ENCODE peak calls at places on chromosomes 12 and 14, in five cellular contexts. One of them, this sample, is unnamed.

GRCh38 chr14:22613091-22613695 is 15.1 kb downstream of the ABHD4 start:
- DNase-seq in DMS153: no peak
- DNase-seq in GM12865: no peak
- DNase-seq in activated CD4-positive, alpha-beta T cell treated with anti-CD3 and anti-CD28 coated beads, Interleukin-2, amount 50 U/mL, for 1 hour: no peak
- DNase-seq in RCC 7860: no peak
- DNase-seq in this sample: no peak

GRCh38 chr14:24673059-24673458 is 39.1 kb upstream of the GZMB start:
- DNase-seq in DMS153: no peak
- DNase-seq in GM12865: peak; percentile 81
- DNase-seq in activated CD4-positive, alpha-beta T cell treated with anti-CD3 and anti-CD28 coated beads, Interleukin-2, amount 50 U/mL, for 1 hour: no peak
- DNase-seq in RCC 7860: no peak
- DNase-seq in this sample: no peak

GRCh38 chr14:104140463-104141331 is 2.3 kb downstream of the KIF26A start:
- DNase-seq in DMS153: no peak
- DNase-seq in GM12865: no peak
- DNase-seq in activated CD4-positive, alpha-beta T cell treated with anti-CD3 and anti-CD28 coated beads, Interleukin-2, amount 50 U/mL, for 1 hour: no peak
- DNase-seq in RCC 7860: no peak
- DNase-seq in this sample: no peak

GRCh38 chr14:71538949-71539659 is 393.1 kb upstream of the RGS6 start:
- DNase-seq in DMS153: no peak
- DNase-seq in GM12865: no peak
- DNase-seq in activated CD4-positive, alpha-beta T cell treated with anti-CD3 and anti-CD28 coated beads, Interleukin-2, amount 50 U/mL, for 1 hour: no peak
- DNase-seq in RCC 7860: no peak
- DNase-seq in this sample: no peak

GRCh38 chr14:24147761-24148428 is 597 bp downstream of the RNF31 start:
- DNase-seq in DMS153: no peak
- DNase-seq in GM12865: no peak
- DNase-seq in activated CD4-positive, alpha-beta T cell treated with anti-CD3 and anti-CD28 coated beads, Interleukin-2, amount 50 U/mL, for 1 hour: no peak
- DNase-seq in RCC 7860: no peak
- DNase-seq in this sample: peak; percentile 48

GRCh38 chr12:132476038-132476414 is 13.9 kb upstream of the FBRSL1 start:
- DNase-seq in DMS153: no peak
- DNase-seq in GM12865: no peak
- DNase-seq in activated CD4-positive, alpha-beta T cell treated with anti-CD3 and anti-CD28 coated beads, Interleukin-2, amount 50 U/mL, for 1 hour: no peak
- DNase-seq in RCC 7860: no peak
- DNase-seq in this sample: no peak

GRCh38 chr12:122308811-122309210 is 42.5 kb upstream of the VPS33A start:
- DNase-seq in DMS153: no peak
- DNase-seq in GM12865: no peak
- DNase-seq in activated CD4-positive, alpha-beta T cell treated with anti-CD3 and anti-CD28 coated beads, Interleukin-2, amount 50 U/mL, for 1 hour: no peak
- DNase-seq in RCC 7860: no peak
- DNase-seq in this sample: no peak

GRCh38 chr12:88361493-88361892 is 218.8 kb downstream of the KITLG start:
- DNase-seq in DMS153: no peak
- DNase-seq in GM12865: no peak
- DNase-seq in activated CD4-positive, alpha-beta T cell treated with anti-CD3 and anti-CD28 coated beads, Interleukin-2, amount 50 U/mL, for 1 hour: no peak
- DNase-seq in RCC 7860: peak; percentile 55
- DNase-seq in this sample: no peak

GRCh38 chr12:106072751-106073150 is 66.0 kb downstream of the NUAK1 start:
- DNase-seq in DMS153: no peak
- DNase-seq in GM12865: no peak
- DNase-seq in activated CD4-positive, alpha-beta T cell treated with anti-CD3 and anti-CD28 coated beads, Interleukin-2, amount 50 U/mL, for 1 hour: no peak
- DNase-seq in RCC 7860: no peak
- DNase-seq in this sample: no peak

GRCh38 chr12:100020370-100020769 is 35.6 kb upstream of the ANKS1B start:
- DNase-seq in DMS153: no peak
- DNase-seq in GM12865: no peak
- DNase-seq in activated CD4-positive, alpha-beta T cell treated with anti-CD3 and anti-CD28 coated beads, Interleukin-2, amount 50 U/mL, for 1 hour: no peak
- DNase-seq in RCC 7860: no peak
- DNase-seq in this sample: no peak

GRCh38 chr14:91108941-91109611 is 4.8 kb upstream of the DGLUCY start:
- DNase-seq in DMS153: peak; percentile 21
- DNase-seq in GM12865: peak; percentile 66
- DNase-seq in activated CD4-positive, alpha-beta T cell treated with anti-CD3 and anti-CD28 coated beads, Interleukin-2, amount 50 U/mL, for 1 hour: peak; percentile 18
- DNase-seq in RCC 7860: no peak
- DNase-seq in this sample: peak; percentile 6

GRCh38 chr12:106289196-106289681 is 13.3 kb upstream of the TCP11L2 start:
- DNase-seq in DMS153: no peak
- DNase-seq in GM12865: no peak
- DNase-seq in activated CD4-positive, alpha-beta T cell treated with anti-CD3 and anti-CD28 coated beads, Interleukin-2, amount 50 U/mL, for 1 hour: no peak
- DNase-seq in RCC 7860: no peak
- DNase-seq in this sample: peak; percentile 47

GRCh38 chr14:95282354-95282985 is 37.2 kb downstream of the CLMN start:
- DNase-seq in DMS153: no peak
- DNase-seq in GM12865: no peak
- DNase-seq in activated CD4-positive, alpha-beta T cell treated with anti-CD3 and anti-CD28 coated beads, Interleukin-2, amount 50 U/mL, for 1 hour: no peak
- DNase-seq in RCC 7860: no peak
- DNase-seq in this sample: no peak

GRCh38 chr14:103708750-103709187 is 6.5 kb downstream of the XRCC3 start:
- DNase-seq in DMS153: no peak
- DNase-seq in GM12865: no peak
- DNase-seq in activated CD4-positive, alpha-beta T cell treated with anti-CD3 and anti-CD28 coated beads, Interleukin-2, amount 50 U/mL, for 1 hour: no peak
- DNase-seq in RCC 7860: no peak
- DNase-seq in this sample: no peak

GRCh38 chr14:24186831-24187537 is 1.6 kb downstream of the IPO4 start:
- DNase-seq in DMS153: no peak
- DNase-seq in GM12865: no peak
- DNase-seq in activated CD4-positive, alpha-beta T cell treated with anti-CD3 and anti-CD28 coated beads, Interleukin-2, amount 50 U/mL, for 1 hour: no peak
- DNase-seq in RCC 7860: no peak
- DNase-seq in this sample: no peak

GRCh38 chr14:31403707-31404106 is 16.6 kb downstream of the HEATR5A start:
- DNase-seq in DMS153: no peak
- DNase-seq in GM12865: no peak
- DNase-seq in activated CD4-positive, alpha-beta T cell treated with anti-CD3 and anti-CD28 coated beads, Interleukin-2, amount 50 U/mL, for 1 hour: no peak
- DNase-seq in RCC 7860: no peak
- DNase-seq in this sample: no peak

GRCh38 chr14:65751510-65751909 is 339.0 kb downstream of the FUT8 start:
- DNase-seq in DMS153: no peak
- DNase-seq in GM12865: no peak
- DNase-seq in activated CD4-positive, alpha-beta T cell treated with anti-CD3 and anti-CD28 coated beads, Interleukin-2, amount 50 U/mL, for 1 hour: no peak
- DNase-seq in RCC 7860: no peak
- DNase-seq in this sample: no peak

GRCh38 chr14:73789996-73790581 is 61.5 kb upstream of the PTGR2 start:
- DNase-seq in DMS153: no peak
- DNase-seq in GM12865: no peak
- DNase-seq in activated CD4-positive, alpha-beta T cell treated with anti-CD3 and anti-CD28 coated beads, Interleukin-2, amount 50 U/mL, for 1 hour: no peak
- DNase-seq in RCC 7860: peak; percentile 83
- DNase-seq in this sample: no peak

GRCh38 chr14:52563120-52563519 is 10.5 kb downstream of the GPR137C start:
- DNase-seq in DMS153: no peak
- DNase-seq in GM12865: no peak
- DNase-seq in activated CD4-positive, alpha-beta T cell treated with anti-CD3 and anti-CD28 coated beads, Interleukin-2, amount 50 U/mL, for 1 hour: no peak
- DNase-seq in RCC 7860: peak; percentile 31
- DNase-seq in this sample: peak; percentile 8

GRCh38 chr12:111636209-111636928 is 37.3 kb upstream of the ATXN2 start:
- DNase-seq in DMS153: no peak
- DNase-seq in GM12865: no peak
- DNase-seq in activated CD4-positive, alpha-beta T cell treated with anti-CD3 and anti-CD28 coated beads, Interleukin-2, amount 50 U/mL, for 1 hour: no peak
- DNase-seq in RCC 7860: no peak
- DNase-seq in this sample: peak; percentile 90

GRCh38 chr12:131455218-131455506 is 255.7 kb upstream of the SFSWAP start:
- DNase-seq in DMS153: no peak
- DNase-seq in GM12865: no peak
- DNase-seq in activated CD4-positive, alpha-beta T cell treated with anti-CD3 and anti-CD28 coated beads, Interleukin-2, amount 50 U/mL, for 1 hour: no peak
- DNase-seq in RCC 7860: no peak
- DNase-seq in this sample: no peak

GRCh38 chr14:31445703-31446102 is 11.6 kb downstream of the DTD2 start:
- DNase-seq in DMS153: no peak
- DNase-seq in GM12865: no peak
- DNase-seq in activated CD4-positive, alpha-beta T cell treated with anti-CD3 and anti-CD28 coated beads, Interleukin-2, amount 50 U/mL, for 1 hour: no peak
- DNase-seq in RCC 7860: no peak
- DNase-seq in this sample: no peak

GRCh38 chr14:72883963-72884362 is 9.9 kb downstream of the DPF3 start:
- DNase-seq in DMS153: no peak
- DNase-seq in GM12865: peak; percentile 75
- DNase-seq in activated CD4-positive, alpha-beta T cell treated with anti-CD3 and anti-CD28 coated beads, Interleukin-2, amount 50 U/mL, for 1 hour: no peak
- DNase-seq in RCC 7860: no peak
- DNase-seq in this sample: no peak

GRCh38 chr14:105326891-105327694 is 12.5 kb downstream of the PACS2 start:
- DNase-seq in DMS153: no peak
- DNase-seq in GM12865: no peak
- DNase-seq in activated CD4-positive, alpha-beta T cell treated with anti-CD3 and anti-CD28 coated beads, Interleukin-2, amount 50 U/mL, for 1 hour: no peak
- DNase-seq in RCC 7860: no peak
- DNase-seq in this sample: no peak

GRCh38 chr12:124667671-124668337 is 100.4 kb upstream of the NCOR2 start:
- DNase-seq in DMS153: peak; percentile 93
- DNase-seq in GM12865: no peak
- DNase-seq in activated CD4-positive, alpha-beta T cell treated with anti-CD3 and anti-CD28 coated beads, Interleukin-2, amount 50 U/mL, for 1 hour: no peak
- DNase-seq in RCC 7860: no peak
- DNase-seq in this sample: no peak

GRCh38 chr12:127145929-127146789 is 1120.8 kb upstream of the TMEM132C start:
- DNase-seq in DMS153: peak; percentile 57
- DNase-seq in GM12865: no peak
- DNase-seq in activated CD4-positive, alpha-beta T cell treated with anti-CD3 and anti-CD28 coated beads, Interleukin-2, amount 50 U/mL, for 1 hour: peak; percentile 62
- DNase-seq in RCC 7860: no peak
- DNase-seq in this sample: no peak

GRCh38 chr12:67482751-67483661 is 165.5 kb upstream of the DYRK2 start:
- DNase-seq in DMS153: peak; percentile 80
- DNase-seq in GM12865: peak; percentile 93
- DNase-seq in activated CD4-positive, alpha-beta T cell treated with anti-CD3 and anti-CD28 coated beads, Interleukin-2, amount 50 U/mL, for 1 hour: peak; percentile 74
- DNase-seq in RCC 7860: no peak
- DNase-seq in this sample: peak; percentile 31

GRCh38 chr14:101541063-101541462 is 20.2 kb upstream of the DIO3 start:
- DNase-seq in DMS153: no peak
- DNase-seq in GM12865: no peak
- DNase-seq in activated CD4-positive, alpha-beta T cell treated with anti-CD3 and anti-CD28 coated beads, Interleukin-2, amount 50 U/mL, for 1 hour: no peak
- DNase-seq in RCC 7860: no peak
- DNase-seq in this sample: no peak

GRCh38 chr14:55580401-55581010 is 499 bp downstream of the KTN1 start:
- DNase-seq in DMS153: no peak
- DNase-seq in GM12865: peak; percentile 65
- DNase-seq in activated CD4-positive, alpha-beta T cell treated with anti-CD3 and anti-CD28 coated beads, Interleukin-2, amount 50 U/mL, for 1 hour: peak; percentile 40
- DNase-seq in RCC 7860: no peak
- DNase-seq in this sample: peak; percentile 60

GRCh38 chr12:119479121-119479561 is 114.4 kb upstream of the TMEM233 start:
- DNase-seq in DMS153: peak; percentile 38
- DNase-seq in GM12865: peak; percentile 3
- DNase-seq in activated CD4-positive, alpha-beta T cell treated with anti-CD3 and anti-CD28 coated beads, Interleukin-2, amount 50 U/mL, for 1 hour: no peak
- DNase-seq in RCC 7860: no peak
- DNase-seq in this sample: no peak

GRCh38 chr12:76680940-76681339 is 83.0 kb upstream of the ZDHHC17 start:
- DNase-seq in DMS153: no peak
- DNase-seq in GM12865: no peak
- DNase-seq in activated CD4-positive, alpha-beta T cell treated with anti-CD3 and anti-CD28 coated beads, Interleukin-2, amount 50 U/mL, for 1 hour: no peak
- DNase-seq in RCC 7860: no peak
- DNase-seq in this sample: no peak

GRCh38 chr12:45402288-45402687 is 186.4 kb downstream of the ANO6 start:
- DNase-seq in DMS153: no peak
- DNase-seq in GM12865: no peak
- DNase-seq in activated CD4-positive, alpha-beta T cell treated with anti-CD3 and anti-CD28 coated beads, Interleukin-2, amount 50 U/mL, for 1 hour: no peak
- DNase-seq in RCC 7860: no peak
- DNase-seq in this sample: no peak

This sample was measured in OCI-M1.